ENCODE peak calls at places on chromosomes 11 and 22, in nine cellular contexts. Z, M, G, D, H, B, W, U and A are unnamed samples.

GRCh38 chr22:22745225-22746060 is 101.0 kb downstream of the GGTLC2 start:
- DNase-seq in Z (no peak), W (no peak), H (no peak), D (no peak), G (peak), U (no peak), B (no peak), M (peak), A (no peak)

GRCh38 chr22:41834005-41834975 is 1.4 kb downstream of the SREBF2 start:
- DNase-seq in H (peak), B (no peak), Z (no peak), W (no peak), D (no peak), U (no peak), G (peak), M (no peak), A (no peak)

GRCh38 chr22:46971141-46971775 is 208.8 kb downstream of the TBC1D22A start:
- DNase-seq in U (peak), H (peak), G (no peak), W (no peak), D (no peak), B (no peak), Z (no peak), M (peak), A (no peak)

GRCh38 chr11:44120169-44120568 is 24.7 kb downstream of the EXT2 start:
- DNase-seq in H (no peak), Z (no peak), B (no peak), W (no peak), G (no peak), M (peak), U (peak), D (no peak), A (no peak)

GRCh38 chr22:26885441-26886261 is 228.3 kb downstream of the MIAT start:
- DNase-seq in M (no peak), H (no peak), G (no peak), B (no peak), U (no peak), D (no peak), Z (no peak), W (no peak), A (no peak)

GRCh38 chr22:28116261-28116673 is 197.2 kb upstream of the PITPNB start:
- DNase-seq in B (peak), Z (peak), D (no peak), M (no peak), W (peak), U (peak), G (no peak), H (no peak), A (peak)

GRCh38 chr11:117876341-117877119 is at the start of gene FXYD6:
- DNase-seq in D (no peak), U (peak), B (peak), G (no peak), H (no peak), M (peak), W (no peak), Z (no peak), A (no peak)

GRCh38 chr11:116123739-116124138 is 619.5 kb upstream of the CADM1 start:
- DNase-seq in U (no peak), D (no peak), M (no peak), Z (no peak), H (no peak), W (no peak), B (no peak), G (no peak), A (no peak)

GRCh38 chr11:134724106-134724778 is 312.2 kb upstream of the B3GAT1 start:
- DNase-seq in W (no peak), M (no peak), H (no peak), B (no peak), G (no peak), Z (no peak), U (no peak), D (no peak), A (no peak)

GRCh38 chr22:50444663-50445062 is 30.2 kb downstream of the SBF1 start:
- DNase-seq in W (peak), U (no peak), G (no peak), D (no peak), H (peak), M (no peak), Z (peak), B (peak), A (peak)

GRCh38 chr11:63683133-63683991 is 2.1 kb downstream of the RTN3 start:
- DNase-seq in Z (peak), B (no peak), M (no peak), H (peak), W (no peak), U (no peak), D (no peak), G (peak), A (no peak)

GRCh38 chr11:63681208-63682044 is at the start of gene RTN3:
- DNase-seq in M (peak), Z (peak), W (peak), H (peak), D (peak), G (peak), B (peak), U (peak), A (peak)

GRCh38 chr11:63680842-63681207 is 475 bp upstream of the RTN3 start:
- DNase-seq in W (no peak), H (no peak), B (no peak), M (no peak), U (no peak), G (peak), Z (no peak), D (no peak), A (no peak)

GRCh38 chr11:63686912-63687311 is 5.6 kb downstream of the RTN3 start:
- DNase-seq in Z (no peak), H (no peak), U (no peak), G (no peak), M (no peak), D (no peak), B (no peak), W (no peak), A (no peak)

DNA sequence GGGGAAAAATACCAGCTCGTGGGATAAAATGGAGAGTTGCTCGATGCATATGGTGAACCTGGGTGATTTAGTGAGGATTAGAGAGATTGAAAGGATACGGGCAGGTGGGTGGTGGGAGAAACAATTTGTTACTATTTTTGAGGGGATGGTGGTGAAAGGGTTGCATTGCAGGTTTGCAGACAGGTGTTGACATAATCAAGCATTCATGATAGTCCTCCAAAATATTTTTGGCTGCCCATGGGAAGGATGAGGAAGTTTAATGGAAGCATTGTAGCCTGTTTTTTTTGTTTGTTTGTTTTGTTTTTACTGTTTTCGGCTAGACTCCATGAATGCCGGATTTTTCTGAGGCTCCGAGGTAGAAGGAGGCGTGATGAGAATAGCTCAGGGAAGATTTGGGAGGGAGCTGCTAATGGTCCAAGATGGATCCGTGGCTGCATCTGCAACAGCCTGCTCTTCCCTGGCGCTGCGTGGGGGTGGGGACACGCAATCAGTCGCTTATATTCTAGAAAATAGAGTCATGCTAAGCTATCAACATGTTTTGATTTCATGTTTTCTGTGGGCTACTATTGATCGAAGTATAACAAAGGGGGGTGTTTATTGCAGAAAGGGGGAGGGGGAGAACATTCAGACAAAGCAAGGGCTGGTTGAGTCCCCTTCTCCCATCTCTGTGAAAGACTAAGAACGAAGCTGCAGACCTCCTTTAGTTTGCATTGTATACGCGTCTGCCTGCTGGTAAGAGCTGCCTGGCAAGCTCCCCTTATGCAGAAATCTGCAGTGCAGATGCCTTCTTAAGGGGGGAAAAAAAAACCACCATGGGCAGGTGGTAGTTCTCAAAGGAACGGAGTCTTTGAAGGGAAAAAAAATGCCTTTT is 980 bp downstream of the RTN3 start:
- DNase-seq in D (no peak), H (peak), B (no peak), M (peak), Z (no peak), U (peak), W (no peak), G (peak), A (no peak)
- TF ChIP-seq CTCF in D (no peak), H (no peak), B (no peak), M (peak), Z (no peak), U (no peak), W (no peak), G (no peak), A (no peak)

GRCh38 chr22:30823015-30823370 is 128.3 kb downstream of the OSBP2 start:
- DNase-seq in D (no peak), B (no peak), M (peak), H (no peak), G (no peak), U (no peak), Z (no peak), W (no peak), A (no peak)

GRCh38 chr22:30821381-30821780 is 126.7 kb downstream of the OSBP2 start:
- DNase-seq in G (no peak), U (no peak), W (no peak), H (no peak), B (no peak), M (no peak), D (no peak), Z (no peak), A (no peak)

GRCh38 chr22:30824096-30824495 is 129.4 kb downstream of the OSBP2 start:
- DNase-seq in D (no peak), M (no peak), Z (no peak), G (no peak), H (no peak), U (no peak), B (no peak), W (no peak), A (no peak)

GRCh38 chr22:30822216-30823014 is 127.7 kb downstream of the OSBP2 start:
- DNase-seq in B (no peak), Z (no peak), G (no peak), H (no peak), U (no peak), W (no peak), D (no peak), M (peak), A (no peak)

DNA sequence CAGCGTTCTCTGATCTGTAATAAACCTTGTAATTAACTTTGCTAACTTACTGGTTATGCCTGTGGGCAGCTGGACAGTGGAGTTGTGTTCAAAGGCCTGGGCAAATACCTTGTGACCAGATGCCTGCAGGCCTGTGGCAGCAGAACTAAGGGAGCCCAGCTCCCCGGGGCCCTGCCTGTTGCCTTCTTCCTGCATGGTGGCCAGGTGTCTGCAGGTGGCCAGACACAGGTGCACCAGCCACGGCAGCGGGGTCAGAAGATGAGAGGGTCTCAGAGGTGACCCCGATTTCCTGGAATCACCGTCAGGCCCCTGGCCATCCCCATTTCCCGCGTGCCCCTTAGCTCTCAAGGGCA is 127.2 kb downstream of the OSBP2 start:
- DNase-seq in H (no peak), M (no peak), W (no peak), B (no peak), Z (no peak), U (no peak), D (no peak), G (no peak), A (no peak)
- H3K4me3 ChIP-seq in H (peak), M (peak), W (peak), B (peak), Z (peak), U (peak), D (no peak), G (no peak), A (no peak)

GRCh38 chr11:11975201-11976092 is 33.0 kb downstream of the DKK3 start:
- DNase-seq in H (no peak), G (no peak), B (no peak), M (no peak), Z (no peak), U (no peak), D (no peak), W (no peak), A (no peak)
- TF ChIP-seq CTCF in H (no peak), G (no peak), B (no peak), M (no peak), Z (no peak), U (no peak), D (no peak), W (no peak), A (no peak)

GRCh38 chr11:88398372-88399140 is 61.0 kb upstream of the CTSC start:
- DNase-seq in M (no peak), U (no peak), Z (no peak), W (no peak), B (no peak), D (no peak), H (peak), G (no peak), A (peak)
- H3K4me3 ChIP-seq in M (no peak), U (no peak), Z (no peak), W (no peak), B (no peak), D (no peak), H (no peak), G (no peak), A (no peak)